ENCODE peak calls at places on chromosomes 1 and 21, in nine cellular contexts. Y is left ventricle myocardium inferior, R is HCT116, J is body of pancreas, L is colonic mucosa, K is uterus, F is lung, U is MM.1S, X is H9. H is an unnamed sample.

GRCh38 chr1:37999434-38000232 is 5.7 kb downstream of the FHL3 start:
- DNase-seq in Y (peak), R (no peak), J (peak), L (no peak), K (peak), F (peak), U (no peak), X (peak), H (peak)

GRCh38 chr1:52192436-52192835 is 50.5 kb downstream of the ZFYVE9 start:
- DNase-seq in Y (no peak), R (no peak), J (no peak), L (no peak), K (no peak), F (no peak), U (no peak), X (no peak), H (no peak)

GRCh38 chr1:54069792-54070548 is 16.6 kb downstream of the TCEANC2 start:
- DNase-seq in Y (no peak), R (peak), J (no peak), L (no peak), K (no peak), F (no peak), U (peak), X (no peak), H (no peak)

GRCh38 chr21:40166291-40166843 is 299.1 kb downstream of the PCP4 start:
- DNase-seq in Y (no peak), R (no peak), J (no peak), L (no peak), K (no peak), F (no peak), U (no peak), X (no peak), H (no peak)

GRCh38 chr21:45401916-45402900 is 2.8 kb upstream of the COL18A1 start:
- DNase-seq in Y (peak), R (no peak), J (peak), L (no peak), K (no peak), F (no peak), U (no peak), X (no peak), H (peak)

GRCh38 chr21:41317458-41317857 is 857 bp downstream of the FAM3B start:
- DNase-seq in Y (no peak), R (no peak), J (peak), L (no peak), K (no peak), F (no peak), U (no peak), X (no peak), H (no peak)

GRCh38 chr21:35476616-35477395 is 427.7 kb upstream of the RUNX1 start:
- DNase-seq in Y (no peak), R (no peak), J (no peak), L (no peak), K (no peak), F (no peak), U (no peak), X (no peak), H (no peak)

GRCh38 chr1:62045579-62045978 is 149.1 kb upstream of the L1TD1 start:
- DNase-seq in Y (no peak), R (no peak), J (peak), L (no peak), K (no peak), F (no peak), U (no peak), X (no peak), H (no peak)

GRCh38 chr1:151472852-151473731 is 13.8 kb upstream of the POGZ start:
- DNase-seq in Y (peak), R (no peak), J (peak), L (peak), K (peak), F (peak), U (no peak), X (peak), H (peak)

GRCh38 chr1:27583479-27583878 is 20.5 kb downstream of the AHDC1 start:
- DNase-seq in Y (no peak), R (no peak), J (no peak), L (no peak), K (no peak), F (no peak), U (no peak), X (no peak), H (no peak)

GRCh38 chr1:179883040-179883501 is 986 bp downstream of the TOR1AIP1 start:
- DNase-seq in Y (no peak), R (no peak), J (no peak), L (no peak), K (no peak), F (no peak), U (peak), X (no peak), H (no peak)

GRCh38 chr1:2016123-2016522 is 3.0 kb upstream of the GABRD start:
- DNase-seq in Y (no peak), R (no peak), J (no peak), L (no peak), K (no peak), F (no peak), U (no peak), X (no peak), H (no peak)

GRCh38 chr1:110781525-110781924 is 91.4 kb upstream of the CD53 start:
- DNase-seq in Y (no peak), R (no peak), J (no peak), L (no peak), K (no peak), F (no peak), U (no peak), X (no peak), H (no peak)

GRCh38 chr1:203536575-203536974 is 42.6 kb downstream of the OPTC start:
- DNase-seq in Y (no peak), R (no peak), J (no peak), L (no peak), K (no peak), F (no peak), U (no peak), X (no peak), H (no peak)

GRCh38 chr1:42477775-42478174 is 14.7 kb downstream of the CCDC30 start:
- DNase-seq in Y (no peak), R (no peak), J (no peak), L (no peak), K (no peak), F (no peak), U (no peak), X (no peak), H (no peak)

GRCh38 chr21:35976929-35977328 is 83.4 kb downstream of the SETD4 start:
- DNase-seq in Y (no peak), R (no peak), J (no peak), L (no peak), K (no peak), F (no peak), U (no peak), X (no peak), H (no peak)

GRCh38 chr1:201898240-201898894 is 9.7 kb downstream of the SHISA4 start:
- DNase-seq in Y (no peak), R (no peak), J (no peak), L (no peak), K (peak), F (no peak), U (no peak), X (no peak), H (no peak)

GRCh38 chr1:39378377-39378776 is 113.1 kb upstream of the BMP8A start:
- DNase-seq in Y (no peak), R (no peak), J (peak), L (peak), K (no peak), F (no peak), U (peak), X (peak), H (no peak)

GRCh38 chr1:74222701-74223100 is 12.5 kb upstream of the TNNI3K start:
- DNase-seq in Y (no peak), R (no peak), J (no peak), L (no peak), K (no peak), F (no peak), U (no peak), X (no peak), H (no peak)

GRCh38 chr1:87867631-87868030 is 539.0 kb downstream of the LMO4 start:
- DNase-seq in Y (no peak), R (no peak), J (no peak), L (no peak), K (no peak), F (no peak), U (no peak), X (no peak), H (no peak)

GRCh38 chr21:25708467-25709065 is 26.1 kb downstream of the ATP5PF start:
- DNase-seq in Y (no peak), R (peak), J (peak), L (peak), K (peak), F (no peak), U (peak), X (no peak), H (peak)

GRCh38 chr1:84245566-84245965 is 55.9 kb upstream of the SAMD13 start:
- DNase-seq in Y (no peak), R (no peak), J (no peak), L (no peak), K (no peak), F (no peak), U (no peak), X (no peak), H (no peak)

GRCh38 chr1:7477593-7477992 is 293.5 kb upstream of the VAMP3 start:
- DNase-seq in Y (no peak), R (no peak), J (no peak), L (no peak), K (no peak), F (no peak), U (no peak), X (no peak), H (no peak)

DNA sequence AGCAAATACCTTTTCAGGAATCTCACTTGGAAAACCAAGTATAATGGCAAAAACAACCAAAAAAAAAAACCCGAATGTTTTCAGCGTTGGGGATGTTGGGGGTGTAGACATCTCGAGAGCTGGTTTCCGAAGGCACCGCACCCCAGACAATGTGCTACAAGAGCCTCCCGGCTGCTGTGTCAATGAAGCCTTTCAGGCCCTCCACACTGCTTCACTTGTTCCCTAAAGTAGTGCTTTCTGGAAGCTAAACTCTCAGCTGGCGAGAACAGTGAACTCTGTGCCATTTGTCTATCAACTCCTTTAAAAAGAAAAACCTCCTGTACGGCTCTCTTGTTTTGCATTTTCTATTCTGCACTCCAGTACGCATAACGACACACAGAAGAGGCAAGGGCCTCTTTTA is 32.5 kb downstream of the PLEKHO1 start:
- DNase-seq in Y (no peak), R (no peak), J (no peak), L (no peak), K (no peak), F (no peak), U (no peak), X (no peak), H (no peak)
- H3K27ac ChIP-seq in Y (no peak), R (no peak), J (no peak), L (no peak), K (no peak), F (no peak), U (no peak), X (no peak), H (no peak)

DNA sequence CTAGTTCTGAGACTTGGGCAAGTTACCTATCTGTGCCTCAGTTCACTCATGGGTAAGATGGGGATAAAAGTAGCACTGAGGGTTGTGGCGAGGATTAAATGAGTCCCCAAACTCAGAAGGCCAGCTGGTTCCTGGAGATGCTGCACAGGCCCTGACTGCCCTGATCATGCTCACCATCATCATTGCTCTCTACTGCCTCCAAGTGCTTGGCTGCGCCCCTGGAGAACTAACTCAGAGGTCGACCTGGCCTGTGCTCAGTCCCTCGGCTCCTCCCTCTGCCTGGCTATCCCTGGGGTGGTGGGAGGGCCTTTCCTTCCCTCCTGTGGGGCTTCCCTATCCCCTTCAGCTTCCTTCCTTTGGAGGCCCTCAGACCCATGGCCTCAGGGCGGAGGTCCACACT is 5.6 kb downstream of the SLC5A9 start:
- DNase-seq in Y (no peak), R (no peak), J (no peak), L (no peak), K (no peak), F (no peak), U (no peak), X (peak), H (no peak)
- TF ChIP-seq CTCF in Y (no peak), R (peak), J (no peak), L (no peak), K (no peak), F (no peak), U (no peak), X (peak), H (no peak)

GRCh38 chr1:161069201-161069685 is 448 bp downstream of the ARHGAP30 start:
- DNase-seq in Y (no peak), R (no peak), J (no peak), L (no peak), K (no peak), F (no peak), U (no peak), X (no peak), H (no peak)
- H3K27ac ChIP-seq in Y (peak), R (no peak), J (peak), L (peak), K (no peak), F (peak), U (peak), X (no peak), H (no peak)

GRCh38 chr1:9328201-9328600 is 35.5 kb downstream of the SPSB1 start:
- DNase-seq in Y (no peak), R (no peak), J (no peak), L (no peak), K (no peak), F (no peak), U (no peak), X (no peak), H (no peak)

GRCh38 chr1:9331016-9331415 is 38.3 kb downstream of the SPSB1 start:
- DNase-seq in Y (no peak), R (no peak), J (no peak), L (peak), K (no peak), F (no peak), U (no peak), X (no peak), H (no peak)

GRCh38 chr1:9332513-9333143 is 39.9 kb downstream of the SPSB1 start:
- DNase-seq in Y (no peak), R (no peak), J (no peak), L (no peak), K (no peak), F (no peak), U (no peak), X (no peak), H (no peak)

GRCh38 chr1:9328681-9329080 is 36.0 kb downstream of the SPSB1 start:
- DNase-seq in Y (no peak), R (no peak), J (no peak), L (peak), K (no peak), F (no peak), U (no peak), X (no peak), H (no peak)

DNA sequence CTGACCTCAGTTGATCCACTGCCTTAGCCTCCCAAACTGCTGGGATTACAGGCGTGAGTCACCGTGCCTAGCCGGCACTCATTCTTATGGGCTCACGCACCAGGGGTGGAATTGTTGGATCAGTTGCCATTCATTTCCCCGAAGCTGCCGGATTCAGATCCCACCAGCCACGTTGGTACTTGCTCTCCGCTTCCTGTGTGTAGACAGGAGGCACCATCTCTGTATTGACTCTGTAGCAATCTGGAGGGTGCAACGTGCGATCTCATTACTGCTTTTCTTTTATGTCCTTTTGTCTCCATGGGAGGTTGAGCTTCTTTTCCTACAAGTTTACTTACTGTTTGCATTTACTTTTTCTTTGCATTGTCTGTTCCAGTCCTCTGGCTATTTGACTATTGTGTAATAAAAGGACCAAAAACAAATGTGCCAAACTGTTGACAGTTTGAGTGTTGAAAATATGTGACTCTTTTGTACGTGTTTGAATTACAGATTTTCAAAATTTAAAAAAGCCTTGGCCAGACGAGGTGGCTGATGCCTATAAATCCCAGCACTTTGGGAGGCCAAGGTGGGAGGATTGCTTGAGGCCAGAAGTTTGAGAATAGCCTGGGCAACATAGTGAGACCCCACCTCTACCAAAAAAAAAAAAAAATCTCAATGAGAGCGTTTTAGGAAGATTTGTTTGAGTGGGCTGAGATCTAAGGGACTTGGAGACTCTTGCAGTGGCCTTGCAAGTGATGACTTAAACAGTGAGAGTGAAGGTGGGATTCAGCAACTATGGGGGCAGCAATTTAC is 39.1 kb downstream of the SPSB1 start:
- DNase-seq in Y (no peak), R (peak), J (no peak), L (no peak), K (no peak), F (no peak), U (no peak), X (no peak), H (no peak)
- TF ChIP-seq CTCF in Y (no peak), R (no peak), J (no peak), L (no peak), K (no peak), F (no peak), U (no peak), X (no peak), H (no peak)

DNA sequence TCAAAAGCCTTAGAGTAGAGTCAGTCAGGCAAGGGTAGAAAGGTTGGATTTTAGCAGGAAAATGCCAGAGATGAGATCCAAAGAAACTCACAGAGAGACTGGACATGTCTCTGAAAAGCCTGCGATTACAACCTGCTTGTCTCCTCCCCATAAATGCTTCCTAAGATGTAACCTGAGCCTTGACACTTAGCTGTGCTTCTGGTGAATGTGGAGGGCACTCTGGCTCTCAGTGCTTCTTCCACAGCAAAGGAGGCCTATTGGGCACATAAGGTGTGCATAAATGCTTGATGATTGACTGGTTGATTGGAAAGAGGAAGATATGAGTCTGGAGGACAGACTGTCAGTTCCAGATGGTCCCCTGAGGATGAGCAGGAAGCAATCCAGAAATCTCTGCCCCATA is 236.3 kb upstream of the RRP15 start:
- DNase-seq in Y (no peak), R (no peak), J (no peak), L (no peak), K (no peak), F (no peak), U (no peak), X (no peak), H (no peak)
- H3K27ac ChIP-seq in Y (no peak), R (no peak), J (no peak), L (no peak), K (no peak), F (no peak), U (no peak), X (no peak), H (no peak)

H was measured in ovary.